ENCODE peak calls at places on chromosomes 4 and X, in five cellular contexts. P is ovary; A is CD4-positive, CD25-positive, alpha-beta regulatory T cell; E is CD4-positive, alpha-beta memory T cell; Q is ELF-1. L is an unnamed sample.

GRCh38 chrX:134566506-134566905 is 91.8 kb downstream of the PLAC1 start:
- DNase-seq in A (no peak), E (no peak), Q (no peak), P (no peak), L (no peak)

GRCh38 chr4:29551813-29552212 is 1168.4 kb upstream of the PCDH7 start:
- DNase-seq in P (no peak), A (no peak), Q (no peak), E (no peak), L (no peak)

GRCh38 chr4:10456270-10457254 is 664 bp downstream of the ZNF518B start:
- DNase-seq in Q (peak), A (peak), E (peak), P (peak), L (peak)

GRCh38 chr4:150581611-150582010 is 340 bp upstream of the MAB21L2 start:
- DNase-seq in Q (peak), A (no peak), E (no peak), P (no peak), L (no peak)

GRCh38 chrX:135596495-135596894 is 76.0 kb downstream of the INTS6L start:
- DNase-seq in Q (peak), E (peak), A (peak), P (no peak), L (peak)

GRCh38 chr4:188930822-188931221 is 791.6 kb downstream of the TRIML1 start:
- DNase-seq in E (peak), A (no peak), P (no peak), Q (peak), L (no peak)

GRCh38 chrX:153906126-153906917 is 1.8 kb downstream of the AVPR2 start:
- DNase-seq in E (no peak), P (no peak), A (no peak), Q (no peak), L (no peak)

GRCh38 chr4:152614337-152614736 is 65.5 kb downstream of the TMEM154 start:
- DNase-seq in E (no peak), Q (no peak), P (no peak), A (no peak), L (no peak)

GRCh38 chr4:118762753-118763477 is 73.0 kb downstream of the SEC24D start:
- DNase-seq in P (no peak), E (no peak), A (no peak), Q (no peak), L (no peak)